ENCODE peak calls at places on chromosomes 16 and 17, in nine cellular contexts. W is DMS153, H is AG10803, G is T-helper 1 cell, B is C1 segment of cervical spinal cord, L is HuH-7.5, X is NCI-H1436, S is H7, V is nucleus accumbens. R is an unnamed sample.

GRCh38 chr16:65336169-65336568 is 214.3 kb upstream of the CDH11 start:
- DNase-seq in W (no peak), H (peak), G (no peak), B (no peak), L (no peak), X (no peak), S (no peak), V (no peak), R (no peak)

GRCh38 chr17:77325826-77326581 is 185.2 kb downstream of the SEC14L1 start:
- DNase-seq in W (no peak), H (peak), G (no peak), B (no peak), L (no peak), X (no peak), S (no peak), V (no peak), R (no peak)

GRCh38 chr17:7215652-7216139 is 3.9 kb downstream of the DLG4 start:
- DNase-seq in W (no peak), H (no peak), G (no peak), B (no peak), L (no peak), X (no peak), S (peak), V (no peak), R (no peak)

GRCh38 chr16:49462989-49463371 is 89.4 kb downstream of the C16orf78 start:
- DNase-seq in W (no peak), H (no peak), G (no peak), B (no peak), L (no peak), X (no peak), S (peak), V (no peak), R (no peak)

GRCh38 chr17:82457071-82457789 is 1.3 kb upstream of the NARF start:
- DNase-seq in W (no peak), H (no peak), G (peak), B (no peak), L (no peak), X (no peak), S (no peak), V (no peak), R (no peak)

GRCh38 chr17:7478276-7479138 is 924 bp downstream of the ZBTB4 start:
- DNase-seq in W (no peak), H (peak), G (peak), B (peak), L (peak), X (peak), S (peak), V (peak), R (no peak)

GRCh38 chr17:61862105-61862574 is 1.2 kb downstream of the BRIP1 start:
- DNase-seq in W (no peak), H (peak), G (peak), B (no peak), L (peak), X (no peak), S (no peak), V (no peak), R (no peak)

GRCh38 chr16:22031483-22032083 is 23.7 kb downstream of the MOSMO start:
- DNase-seq in W (no peak), H (no peak), G (no peak), B (no peak), L (no peak), X (no peak), S (no peak), V (no peak), R (no peak)

GRCh38 chr16:54040975-54041374 is 245.6 kb downstream of the IRX3 start:
- DNase-seq in W (no peak), H (no peak), G (no peak), B (no peak), L (no peak), X (no peak), S (no peak), V (no peak), R (no peak)

GRCh38 chr17:29215717-29216116 is 30.9 kb upstream of the CRYBA1 start:
- DNase-seq in W (no peak), H (peak), G (no peak), B (no peak), L (no peak), X (no peak), S (no peak), V (no peak), R (no peak)

GRCh38 chr17:17714261-17714866 is 33.1 kb downstream of the RAI1 start:
- DNase-seq in W (no peak), H (no peak), G (no peak), B (no peak), L (no peak), X (no peak), S (no peak), V (no peak), R (no peak)

GRCh38 chr17:38428643-38429371 is 543 bp downstream of the ARHGAP23 start:
- DNase-seq in W (no peak), H (peak), G (peak), B (peak), L (no peak), X (no peak), S (peak), V (peak), R (no peak)

GRCh38 chr17:65925606-65926307 is 266.2 kb downstream of the CEP112 start:
- DNase-seq in W (no peak), H (peak), G (no peak), B (no peak), L (no peak), X (no peak), S (no peak), V (no peak), R (no peak)

GRCh38 chr17:47225436-47225858 is 16.3 kb downstream of the MYL4 start:
- DNase-seq in W (no peak), H (peak), G (no peak), B (no peak), L (no peak), X (no peak), S (no peak), V (no peak), R (no peak)

GRCh38 chr16:75529056-75529905 is 6.6 kb downstream of the CHST5 start:
- DNase-seq in W (no peak), H (no peak), G (no peak), B (no peak), L (no peak), X (no peak), S (no peak), V (no peak), R (no peak)

GRCh38 chr17:76124582-76125390 is 16.3 kb downstream of the FOXJ1 start:
- DNase-seq in W (no peak), H (no peak), G (no peak), B (no peak), L (no peak), X (no peak), S (peak), V (no peak), R (no peak)

GRCh38 chr17:2138768-2139167 is 83.9 kb downstream of the HIC1 start:
- DNase-seq in W (peak), H (peak), G (no peak), B (no peak), L (no peak), X (peak), S (no peak), V (no peak), R (no peak)

GRCh38 chr17:61413654-61414133 is 14.1 kb downstream of the TBX2 start:
- DNase-seq in W (no peak), H (no peak), G (no peak), B (no peak), L (no peak), X (no peak), S (peak), V (no peak), R (no peak)

GRCh38 chr17:65190467-65191095 is 53.4 kb downstream of the RGS9 start:
- DNase-seq in W (no peak), H (peak), G (no peak), B (no peak), L (no peak), X (no peak), S (no peak), V (no peak), R (no peak)

GRCh38 chr17:60665602-60666001 is 12.0 kb upstream of the BCAS3 start:
- DNase-seq in W (no peak), H (peak), G (no peak), B (no peak), L (no peak), X (no peak), S (no peak), V (no peak), R (no peak)

GRCh38 chr16:69566437-69567030 is 768 bp downstream of the NFAT5 start:
- DNase-seq in W (no peak), H (peak), G (peak), B (peak), L (peak), X (no peak), S (peak), V (peak), R (no peak)

GRCh38 chr17:72430611-72431432 is 310.0 kb downstream of the SOX9 start:
- DNase-seq in W (no peak), H (no peak), G (no peak), B (no peak), L (no peak), X (no peak), S (peak), V (no peak), R (no peak)

GRCh38 chr17:39756376-39757079 is 18.8 kb downstream of the GRB7 start:
- DNase-seq in W (no peak), H (no peak), G (no peak), B (no peak), L (no peak), X (no peak), S (no peak), V (no peak), R (no peak)

GRCh38 chr16:75301804-75302203 is 50.4 kb upstream of the BCAR1 start:
- DNase-seq in W (no peak), H (peak), G (no peak), B (no peak), L (no peak), X (no peak), S (no peak), V (no peak), R (no peak)

GRCh38 chr17:27532269-27533067 is 76.2 kb downstream of the KSR1 start:
- DNase-seq in W (no peak), H (peak), G (peak), B (peak), L (peak), X (no peak), S (no peak), V (no peak), R (no peak)

GRCh38 chr16:69924777-69925191 is 26.4 kb upstream of the CLEC18A start:
- DNase-seq in W (no peak), H (peak), G (no peak), B (no peak), L (no peak), X (no peak), S (peak), V (no peak), R (no peak)

GRCh38 chr17:15954222-15954621 is 9.3 kb downstream of the ADORA2B start:
- DNase-seq in W (no peak), H (peak), G (no peak), B (no peak), L (no peak), X (no peak), S (no peak), V (no peak), R (no peak)

GRCh38 chr16:364595-365491 is 5.5 kb downstream of the MRPL28 start:
- DNase-seq in W (no peak), H (no peak), G (no peak), B (no peak), L (no peak), X (no peak), S (no peak), V (no peak), R (no peak)

GRCh38 chr17:29160253-29160652 is 19.9 kb downstream of the MYO18A start:
- DNase-seq in W (no peak), H (no peak), G (no peak), B (no peak), L (no peak), X (no peak), S (no peak), V (no peak), R (no peak)

GRCh38 chr17:81999975-82000802 is 22.5 kb downstream of the CENPX start:
- DNase-seq in W (no peak), H (no peak), G (no peak), B (no peak), L (no peak), X (no peak), S (no peak), V (no peak), R (no peak)

GRCh38 chr16:21302454-21302853 is 24.4 kb upstream of the CRYM start:
- DNase-seq in W (peak), H (peak), G (no peak), B (no peak), L (no peak), X (no peak), S (peak), V (no peak), R (no peak)

GRCh38 chr17:74085434-74085833 is 118.0 kb upstream of the RPL38 start:
- DNase-seq in W (no peak), H (no peak), G (no peak), B (no peak), L (no peak), X (no peak), S (peak), V (no peak), R (no peak)

GRCh38 chr16:89115216-89115949 is 21.7 kb downstream of the ACSF3 start:
- DNase-seq in W (no peak), H (no peak), G (peak), B (peak), L (no peak), X (no peak), S (no peak), V (peak), R (no peak)

GRCh38 chr16:4811773-4812172 is 9.3 kb upstream of the ROGDI start:
- DNase-seq in W (no peak), H (no peak), G (no peak), B (no peak), L (no peak), X (no peak), S (no peak), V (no peak), R (no peak)

GRCh38 chr16:73067671-73068545 is 20.0 kb upstream of the ZFHX3 start:
- DNase-seq in W (no peak), H (no peak), G (no peak), B (no peak), L (no peak), X (no peak), S (no peak), V (no peak), R (no peak)

GRCh38 chr16:200388-200787 is 20.1 kb downstream of the HBQ1 start:
- DNase-seq in W (no peak), H (peak), G (no peak), B (no peak), L (no peak), X (no peak), S (no peak), V (no peak), R (no peak)

GRCh38 chr16:29858149-29858899 is 4.7 kb downstream of the CDIPT start:
- DNase-seq in W (no peak), H (no peak), G (no peak), B (peak), L (no peak), X (no peak), S (no peak), V (no peak), R (no peak)

GRCh38 chr16:75433732-75434413 is 570 bp upstream of the CFDP1 start:
- DNase-seq in W (peak), H (peak), G (peak), B (peak), L (peak), X (peak), S (peak), V (peak), R (peak)

GRCh38 chr16:57462209-57462977 is at the start of gene POLR2C:
- DNase-seq in W (peak), H (peak), G (peak), B (peak), L (peak), X (peak), S (peak), V (peak), R (peak)

GRCh38 chr16:81723098-81723723 is 55.9 kb upstream of the PLCG2 start:
- DNase-seq in W (peak), H (peak), G (peak), B (peak), L (peak), X (peak), S (peak), V (no peak), R (peak)